ENCODE peak calls at places on chromosome 3, in six cellular contexts. M, L, U, J, N and T are unnamed samples.

GRCh38 chr3:107794664-107795443 is 272.1 kb downstream of the BBX start:
- DNase-seq in M (no peak), L (no peak), U (no peak), J (no peak), N (no peak), T (peak; percentile 10)

GRCh38 chr3:63344676-63345075 is 66.6 kb downstream of the SYNPR start:
- DNase-seq in M (peak; percentile 29), L (no peak), U (no peak), J (no peak), N (no peak), T (peak; percentile 48)

GRCh38 chr3:98359250-98359649 is 5.6 kb downstream of the OR5K4 start:
- DNase-seq in M (no peak), L (no peak), U (no peak), J (no peak), N (no peak), T (no peak)

GRCh38 chr3:52288674-52289073 is 1.0 kb downstream of the GLYCTK start:
- DNase-seq in M (no peak), L (no peak), U (no peak), J (no peak), N (no peak), T (no peak)

GRCh38 chr3:182388506-182388905 is 404.8 kb upstream of the ATP11B start:
- DNase-seq in M (no peak), L (no peak), U (no peak), J (no peak), N (no peak), T (no peak)

GRCh38 chr3:65604863-65605526 is 433.7 kb downstream of the MAGI1 start:
- DNase-seq in M (no peak), L (no peak), U (no peak), J (no peak), N (peak; percentile 25), T (no peak)

GRCh38 chr3:52281980-52282801 is 3.7 kb upstream of the WDR82 start:
- DNase-seq in M (no peak), L (peak; percentile 59), U (no peak), J (no peak), N (no peak), T (no peak)

GRCh38 chr3:11238880-11239279 is 33.3 kb upstream of the ATG7 start:
- DNase-seq in M (no peak), L (no peak), U (no peak), J (no peak), N (no peak), T (no peak)

GRCh38 chr3:101849714-101850326 is 506 bp downstream of the NFKBIZ start:
- DNase-seq in M (peak; percentile 55), L (no peak), U (peak; percentile 69), J (no peak), N (peak; percentile 42), T (peak; percentile 49)

GRCh38 chr3:137110392-137110996 is 152.7 kb downstream of the IL20RB start:
- DNase-seq in M (no peak), L (peak; percentile 17), U (no peak), J (no peak), N (peak; percentile 28), T (peak; percentile 64)

GRCh38 chr3:75327453-75327852 is 336.7 kb upstream of the FRG2C start:
- DNase-seq in M (no peak), L (no peak), U (no peak), J (no peak), N (no peak), T (no peak)

GRCh38 chr3:24963762-24964625 is 464.1 kb upstream of the RARB start:
- DNase-seq in M (no peak), L (peak; percentile 15), U (no peak), J (no peak), N (no peak), T (peak; percentile 74)

GRCh38 chr3:12316721-12317351 is 28.0 kb downstream of the PPARG start:
- DNase-seq in M (no peak), L (peak; percentile 73), U (no peak), J (peak; percentile 5), N (no peak), T (no peak)

GRCh38 chr3:14235896-14236295 is 57.3 kb downstream of the LSM3 start:
- DNase-seq in M (no peak), L (no peak), U (no peak), J (no peak), N (no peak), T (no peak)

GRCh38 chr3:69051796-69052566 is at the start of gene TMF1:
- DNase-seq in M (peak; percentile 95), L (peak; percentile 98), U (peak; percentile 97), J (peak; percentile 97), N (peak; percentile 89), T (peak; percentile 100)

GRCh38 chr3:99731499-99731898 is 86.2 kb upstream of the CMSS1 start:
- DNase-seq in M (no peak), L (no peak), U (no peak), J (no peak), N (no peak), T (no peak)

GRCh38 chr3:43345877-43346276 is 59.5 kb downstream of the SNRK start:
- DNase-seq in M (no peak), L (no peak), U (no peak), J (no peak), N (no peak), T (no peak)

GRCh38 chr3:43175541-43175940 is 69.7 kb upstream of the POMGNT2 start:
- DNase-seq in M (no peak), L (no peak), U (no peak), J (no peak), N (no peak), T (no peak)

GRCh38 chr3:14424711-14425573 is 22.5 kb downstream of the SLC6A6 start:
- DNase-seq in M (no peak), L (no peak), U (no peak), J (no peak), N (peak; percentile 50), T (peak; percentile 51)

GRCh38 chr3:14274999-14275961 is 96.7 kb downstream of the LSM3 start:
- DNase-seq in M (peak; percentile 55), L (peak; percentile 32), U (no peak), J (no peak), N (peak; percentile 72), T (peak; percentile 82)

GRCh38 chr3:134959516-134959915 is 164.5 kb downstream of the EPHB1 start:
- DNase-seq in M (no peak), L (no peak), U (no peak), J (no peak), N (no peak), T (no peak)

GRCh38 chr3:189262746-189263145 is 91.0 kb downstream of the TPRG1 start:
- DNase-seq in M (no peak), L (no peak), U (no peak), J (no peak), N (no peak), T (no peak)

GRCh38 chr3:120432105-120432860 is 18.5 kb downstream of the FSTL1 start:
- DNase-seq in M (peak; percentile 64), L (no peak), U (no peak), J (no peak), N (peak; percentile 21), T (peak; percentile 91)

GRCh38 chr3:63565220-63565619 is 87.3 kb upstream of the SNTN start:
- DNase-seq in M (peak; percentile 33), L (no peak), U (no peak), J (no peak), N (no peak), T (peak; percentile 44)

GRCh38 chr3:50383750-50384149 is 24.4 kb upstream of the TMEM115 start:
- DNase-seq in M (no peak), L (no peak), U (no peak), J (no peak), N (no peak), T (no peak)

GRCh38 chr3:127182848-127183714 is 9.8 kb upstream of the PRR23E start:
- DNase-seq in M (peak; percentile 25), L (no peak), U (peak; percentile 45), J (no peak), N (no peak), T (peak; percentile 18)

GRCh38 chr3:46895761-46896160 is 18.2 kb downstream of the PTH1R start:
- DNase-seq in M (no peak), L (no peak), U (no peak), J (no peak), N (no peak), T (no peak)

GRCh38 chr3:115503386-115503785 is 119.9 kb upstream of the GAP43 start:
- DNase-seq in M (no peak), L (no peak), U (no peak), J (no peak), N (no peak), T (no peak)
- TF ChIP-seq CREB1 in M (no peak), L (no peak), U (no peak), J (no peak), N (no peak), T (no peak)

DNA sequence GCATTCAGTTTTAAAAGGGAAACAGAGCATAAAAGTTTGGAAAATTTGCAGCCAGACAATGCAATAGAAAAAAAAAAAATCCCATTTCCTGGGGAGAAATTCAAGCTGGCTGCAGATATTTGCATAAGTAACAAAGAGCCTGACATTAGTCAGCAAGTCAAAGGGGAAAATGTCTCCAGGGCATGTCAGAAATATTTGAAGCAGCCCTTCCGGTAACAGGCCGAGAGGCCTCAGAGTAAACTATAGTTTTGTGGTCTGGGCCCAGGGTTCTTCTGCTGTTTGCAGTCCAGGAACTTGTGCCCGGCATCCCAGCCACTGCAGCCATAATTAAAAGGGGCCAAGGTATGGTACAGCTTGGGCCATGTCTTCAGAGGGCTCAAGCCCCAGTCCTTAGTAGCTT is 411.6 kb upstream of the BCHE start:
- DNase-seq in M (no peak), L (no peak), U (no peak), J (no peak), N (no peak), T (peak; percentile 15)
- TF ChIP-seq CREB1 in M (no peak), L (no peak), U (no peak), J (no peak), N (no peak), T (no peak)

GRCh38 chr3:195808741-195809290 is 2.9 kb downstream of the MUC4 start:
- DNase-seq in M (no peak), L (no peak), U (no peak), J (no peak), N (no peak), T (no peak)
- TF ChIP-seq CREB1 in M (no peak), L (no peak), U (no peak), J (no peak), N (no peak), T (no peak)

GRCh38 chr3:114110439-114110838 is 53.9 kb downstream of the QTRT2 start:
- DNase-seq in M (no peak), L (no peak), U (no peak), J (no peak), N (no peak), T (peak; percentile 31)

GRCh38 chr3:114108137-114108536 is 51.6 kb downstream of the QTRT2 start:
- DNase-seq in M (no peak), L (no peak), U (no peak), J (no peak), N (no peak), T (no peak)

GRCh38 chr3:114115151-114115550 is 58.6 kb downstream of the QTRT2 start:
- DNase-seq in M (no peak), L (no peak), U (no peak), J (no peak), N (no peak), T (no peak)

GRCh38 chr3:114111060-114111790 is 54.7 kb downstream of the QTRT2 start:
- DNase-seq in M (no peak), L (no peak), U (no peak), J (no peak), N (no peak), T (no peak)

DNA sequence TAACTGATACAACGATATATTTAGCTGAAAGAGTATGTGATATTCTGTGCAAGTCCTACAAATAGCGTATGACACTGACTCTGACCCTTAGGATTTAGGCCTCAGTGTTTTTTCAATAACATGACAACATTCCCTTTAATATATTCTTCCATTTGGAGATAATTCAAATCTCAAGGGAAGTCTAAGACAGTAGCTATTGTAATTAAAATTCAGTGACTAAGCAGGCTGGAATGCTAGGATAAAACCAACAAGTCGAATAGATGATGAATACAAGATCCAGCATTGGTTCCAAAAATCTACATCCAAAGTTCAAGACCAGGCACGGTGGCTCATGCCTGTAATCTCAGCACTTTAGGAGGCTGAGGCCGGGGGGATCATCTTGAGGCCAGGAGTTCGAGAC is 56.2 kb downstream of the QTRT2 start:
- DNase-seq in M (no peak), L (no peak), U (no peak), J (no peak), N (no peak), T (no peak)
- TF ChIP-seq CREB1 in M (no peak), L (no peak), U (no peak), J (no peak), N (no peak), T (no peak)